ENCODE peak calls at places on chromosomes 3 and 15, in four cellular contexts. One of them, this sample, is unnamed.

GRCh38 chr3:26484140-26484539 is 138.4 kb upstream of the LRRC3B start:
- DNase-seq in GM23248: no peak
- DNase-seq in NCI-H187 treated with DMSO at 0.1 percent for 48 hours: no peak
- DNase-seq in T-cell: no peak
- DNase-seq in this sample: no peak

GRCh38 chr15:80895965-80896364 is 93.7 kb downstream of the MESD start:
- DNase-seq in GM23248: no peak
- DNase-seq in T-cell: no peak
- DNase-seq in NCI-H187 treated with DMSO at 0.1 percent for 48 hours: no peak
- DNase-seq in this sample: no peak

GRCh38 chr15:57355259-57355658 is 21.0 kb upstream of the CGNL1 start:
- DNase-seq in GM23248: no peak
- DNase-seq in NCI-H187 treated with DMSO at 0.1 percent for 48 hours: no peak
- DNase-seq in T-cell: no peak
- DNase-seq in this sample: no peak

GRCh38 chr15:39018966-39019365 is 454.4 kb upstream of the RASGRP1 start:
- DNase-seq in NCI-H187 treated with DMSO at 0.1 percent for 48 hours: no peak
- DNase-seq in T-cell: no peak
- DNase-seq in GM23248: no peak
- DNase-seq in this sample: no peak

GRCh38 chr3:13289771-13290285 is 130.3 kb downstream of the NUP210 start:
- DNase-seq in NCI-H187 treated with DMSO at 0.1 percent for 48 hours: no peak
- DNase-seq in T-cell: no peak
- DNase-seq in GM23248: no peak
- DNase-seq in this sample: no peak

GRCh38 chr3:123388050-123388449 is 60.8 kb downstream of the ADCY5 start:
- DNase-seq in T-cell: no peak
- DNase-seq in GM23248: no peak
- DNase-seq in NCI-H187 treated with DMSO at 0.1 percent for 48 hours: no peak
- DNase-seq in this sample: no peak

GRCh38 chr3:139302084-139302800 is 41.6 kb upstream of the MRPS22 start:
- DNase-seq in T-cell: no peak
- DNase-seq in GM23248: peak; percentile 100
- DNase-seq in NCI-H187 treated with DMSO at 0.1 percent for 48 hours: no peak
- DNase-seq in this sample: no peak

GRCh38 chr3:187183210-187183862 is 13.9 kb upstream of the RTP1 start:
- DNase-seq in GM23248: peak; percentile 74
- DNase-seq in T-cell: no peak
- DNase-seq in NCI-H187 treated with DMSO at 0.1 percent for 48 hours: peak; percentile 15
- DNase-seq in this sample: no peak

GRCh38 chr15:95162069-95162468 is 930.7 kb downstream of the MCTP2 start:
- DNase-seq in T-cell: no peak
- DNase-seq in NCI-H187 treated with DMSO at 0.1 percent for 48 hours: no peak
- DNase-seq in GM23248: peak; percentile 37
- DNase-seq in this sample: no peak

GRCh38 chr3:129612350-129613204 is 6.1 kb upstream of the PLXND1 start:
- DNase-seq in T-cell: no peak
- DNase-seq in NCI-H187 treated with DMSO at 0.1 percent for 48 hours: no peak
- DNase-seq in GM23248: peak; percentile 81
- DNase-seq in this sample: no peak

GRCh38 chr3:53027254-53027844 is 18.5 kb downstream of the SFMBT1 start:
- DNase-seq in GM23248: no peak
- DNase-seq in NCI-H187 treated with DMSO at 0.1 percent for 48 hours: no peak
- DNase-seq in T-cell: no peak
- DNase-seq in this sample: no peak

GRCh38 chr15:62413147-62413546 is 248.1 kb upstream of the C2CD4B start:
- DNase-seq in NCI-H187 treated with DMSO at 0.1 percent for 48 hours: no peak
- DNase-seq in GM23248: peak; percentile 34
- DNase-seq in T-cell: no peak
- DNase-seq in this sample: no peak

GRCh38 chr3:121724130-121724529 is 25.4 kb downstream of the GOLGB1 start:
- DNase-seq in GM23248: no peak
- DNase-seq in T-cell: no peak
- DNase-seq in NCI-H187 treated with DMSO at 0.1 percent for 48 hours: no peak
- DNase-seq in this sample: no peak

GRCh38 chr15:32667321-32667720 is 25.8 kb downstream of the SCG5 start:
- DNase-seq in NCI-H187 treated with DMSO at 0.1 percent for 48 hours: no peak
- DNase-seq in GM23248: no peak
- DNase-seq in T-cell: no peak
- DNase-seq in this sample: no peak

This sample was measured in immature natural killer cell.